ENCODE peak calls at places on chromosomes 3 and 15, in four cellular contexts. W, K, N and T are unnamed samples.

GRCh38 chr3:141709126-141709770 is 28.9 kb upstream of the RNF7 start:
- DNase-seq in N (no peak), K (no peak), W (no peak), T (no peak)

GRCh38 chr3:97882975-97883598 is 61.3 kb downstream of the CRYBG3 start:
- DNase-seq in N (no peak), W (no peak), K (peak; percentile 77), T (no peak)

GRCh38 chr3:42092006-42092405 is 849 bp downstream of the TRAK1 start:
- DNase-seq in K (no peak), W (no peak), N (no peak), T (no peak)

GRCh38 chr3:185825639-185826481 is 1.0 kb upstream of the IGF2BP2 start:
- DNase-seq in K (peak; percentile 37), W (no peak), N (peak; percentile 29), T (peak; percentile 3)

GRCh38 chr3:133192363-133192945 is 154.3 kb downstream of the TMEM108 start:
- DNase-seq in K (no peak), N (no peak), W (no peak), T (no peak)

GRCh38 chr15:62824111-62824737 is 218.3 kb upstream of the TPM1 start:
- DNase-seq in N (no peak), W (peak; percentile 39), K (peak; percentile 68), T (no peak)

GRCh38 chr3:173465112-173465511 is 67.6 kb downstream of the NLGN1 start:
- DNase-seq in K (peak; percentile 63), W (no peak), N (no peak), T (no peak)

GRCh38 chr3:12681586-12682371 is 17.9 kb upstream of the RAF1 start:
- DNase-seq in K (peak; percentile 79), N (no peak), W (no peak), T (no peak)

GRCh38 chr3:126287536-126288181 is 69.5 kb downstream of the KLF15 start:
- DNase-seq in N (peak; percentile 61), K (peak; percentile 49), W (no peak), T (no peak)